ENCODE peak calls at places on chromosomes 1 and 21, in six cellular contexts. W is cardiac muscle cell, L is AG04450, Z is Peyer's patch, C is fibroblast of pulmonary artery, E is AG09309. N is an unnamed sample.

GRCh38 chr1:17531682-17532487 is 7.6 kb upstream of the ARHGEF10L start:
- DNase-seq in W (peak), L (no peak), Z (peak), C (peak), E (no peak), N (peak)

GRCh38 chr1:8448906-8449661 is 131.2 kb downstream of the SLC45A1 start:
- DNase-seq in W (peak), L (no peak), Z (no peak), C (peak), E (no peak), N (peak)

GRCh38 chr1:32208891-32209309 is at the start of gene DCDC2B:
- DNase-seq in W (peak), L (no peak), Z (peak), C (peak), E (no peak), N (peak)

GRCh38 chr1:246324711-246325110 is 182.4 kb downstream of the SMYD3 start:
- DNase-seq in W (no peak), L (no peak), Z (no peak), C (peak), E (no peak), N (peak)

GRCh38 chr1:81876901-81877750 is 76.4 kb downstream of the ADGRL2 start:
- DNase-seq in W (peak), L (no peak), Z (no peak), C (peak), E (no peak), N (peak)

GRCh38 chr1:72051538-72051937 is 230.8 kb downstream of the NEGR1 start:
- DNase-seq in W (no peak), L (no peak), Z (no peak), C (no peak), E (no peak), N (no peak)

GRCh38 chr21:23936991-23937390 is 1670.3 kb downstream of the MRPL39 start:
- DNase-seq in W (no peak), L (no peak), Z (no peak), C (no peak), E (no peak), N (no peak)

GRCh38 chr1:223084466-223084865 is 58.6 kb downstream of the TLR5 start:
- DNase-seq in W (no peak), L (no peak), Z (no peak), C (no peak), E (no peak), N (no peak)

GRCh38 chr1:995665-996633 is 3.9 kb downstream of the HES4 start:
- DNase-seq in W (no peak), L (no peak), Z (no peak), C (no peak), E (no peak), N (no peak)

GRCh38 chr1:61941794-61942193 is 199.5 kb downstream of the PATJ start:
- DNase-seq in W (no peak), L (no peak), Z (no peak), C (no peak), E (no peak), N (no peak)

GRCh38 chr1:159015440-159015909 is 5.8 kb downstream of the IFI16 start:
- DNase-seq in W (peak), L (peak), Z (peak), C (peak), E (peak), N (peak)

GRCh38 chr1:40014253-40014706 is 26.2 kb upstream of the CAP1 start:
- DNase-seq in W (peak), L (no peak), Z (no peak), C (no peak), E (no peak), N (no peak)

DNA sequence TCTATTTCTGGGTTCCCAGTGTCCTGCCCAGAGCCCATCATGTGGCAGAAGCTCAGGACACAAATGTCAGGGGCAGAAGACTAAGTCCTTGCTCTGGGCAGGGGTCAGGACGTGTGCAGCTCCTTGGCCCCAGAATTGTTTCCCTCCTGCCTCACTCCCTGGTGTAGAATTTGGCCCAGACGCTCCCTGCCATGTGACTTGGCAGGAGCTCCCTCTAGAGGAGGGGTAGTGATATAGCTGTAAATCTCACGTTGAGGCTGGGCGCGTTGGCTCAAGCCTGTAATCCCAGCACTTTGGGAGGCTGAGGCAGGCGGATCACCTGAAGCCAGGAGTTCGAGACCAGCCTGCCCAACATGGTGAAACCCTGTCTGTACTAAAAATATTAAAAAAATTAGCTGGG is 91.2 kb downstream of the UBIAD1 start:
- DNase-seq in W (no peak), L (no peak), Z (no peak), C (no peak), E (no peak), N (no peak)
- TF ChIP-seq CTCF in W (no peak), L (no peak), Z (peak), C (no peak), E (no peak), N (peak)

DNA sequence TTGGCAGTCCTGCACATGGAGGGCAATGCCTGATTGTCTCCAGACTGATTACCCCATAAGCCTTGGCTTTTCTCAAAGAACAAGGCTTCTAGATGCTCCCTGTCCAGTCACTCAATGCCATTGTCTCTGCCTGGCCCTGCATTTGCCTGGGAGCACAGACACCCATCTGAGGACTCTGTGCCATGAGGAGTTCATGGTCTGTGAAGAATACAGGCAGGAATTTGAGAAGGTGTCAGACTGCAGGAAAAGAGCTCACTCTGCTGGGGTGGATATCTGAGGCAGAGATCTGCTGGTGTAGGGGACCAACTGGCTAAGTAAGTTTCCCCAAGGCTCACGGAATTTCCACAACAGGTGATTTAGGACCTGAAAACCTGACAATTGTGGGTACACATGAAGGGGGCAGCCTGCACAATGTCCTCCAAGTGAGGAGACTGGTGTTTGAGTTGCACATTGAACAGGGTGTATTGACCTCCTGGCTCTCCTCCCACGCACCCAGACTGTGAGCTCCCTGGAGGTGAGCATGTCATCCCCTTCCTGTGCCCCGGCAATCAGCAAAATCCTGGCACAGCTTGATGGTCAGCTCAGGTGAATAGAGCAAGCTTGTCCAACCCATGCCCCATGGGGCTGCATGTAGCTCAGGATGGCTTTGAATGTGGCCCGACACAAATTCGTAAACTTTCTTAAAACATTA is 829 bp downstream of the CYP4A22 start:
- DNase-seq in W (no peak), L (no peak), Z (no peak), C (no peak), E (no peak), N (no peak)
- H3K4me3 ChIP-seq in W (no peak), L (no peak), Z (no peak), C (no peak), E (no peak), N (no peak)

GRCh38 chr1:152928671-152929070 is 18.3 kb upstream of the SPRR5 start:
- DNase-seq in W (no peak), L (no peak), Z (no peak), C (no peak), E (no peak), N (no peak)

GRCh38 chr1:152924191-152924590 is 15.8 kb downstream of the IVL start:
- DNase-seq in W (no peak), L (no peak), Z (no peak), C (no peak), E (no peak), N (no peak)

DNA sequence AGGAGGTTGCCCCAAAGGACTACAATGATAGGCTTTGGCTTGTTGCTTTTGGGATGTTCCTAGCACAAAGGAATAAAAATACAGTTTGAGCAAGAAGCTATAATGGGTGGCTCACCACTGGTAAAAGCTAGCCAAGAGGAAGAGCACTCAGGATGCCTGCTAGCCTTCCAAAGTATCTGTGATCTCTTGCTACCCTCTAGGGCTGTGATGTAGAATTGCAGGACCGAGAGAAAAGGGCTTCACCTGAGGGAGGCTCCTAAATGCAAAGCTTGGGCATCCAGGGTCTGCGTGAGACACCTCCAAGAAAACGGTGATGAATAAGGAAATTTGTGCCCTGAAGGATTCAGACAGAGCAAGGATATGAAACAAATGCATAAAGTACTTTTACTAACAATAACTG is 17.7 kb downstream of the IVL start:
- DNase-seq in W (peak), L (no peak), Z (no peak), C (no peak), E (no peak), N (no peak)
- TF ChIP-seq CTCF in W (no peak), L (peak), Z (peak), C (peak), E (peak), N (no peak)

GRCh38 chr1:196774195-196774594 is 445 bp upstream of the CFHR3 start:
- DNase-seq in W (no peak), L (no peak), Z (no peak), C (no peak), E (no peak), N (no peak)
- H3K4me3 ChIP-seq in W (no peak), L (no peak), Z (no peak), C (no peak), E (no peak), N (no peak)

DNA sequence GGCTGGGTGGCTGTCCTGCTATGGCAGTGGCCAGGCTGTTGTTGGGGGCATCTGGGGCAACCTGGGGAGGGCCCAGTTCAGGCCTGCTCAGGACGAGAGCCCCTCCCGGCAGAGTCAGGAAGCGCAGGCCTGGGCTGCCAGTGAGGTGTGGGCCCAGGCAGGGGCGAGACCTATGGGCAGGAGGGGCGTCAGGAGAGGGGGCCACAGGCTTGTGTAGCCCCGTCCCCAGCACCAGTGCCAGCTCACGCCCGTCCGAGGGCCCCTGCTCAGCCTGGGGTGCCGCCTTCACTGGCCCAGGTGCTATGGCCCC is 28.1 kb downstream of the ARHGEF16 start:
- DNase-seq in W (no peak), L (no peak), Z (no peak), C (no peak), E (no peak), N (no peak)
- TF ChIP-seq CTCF in W (no peak), L (peak), Z (peak), C (no peak), E (peak), N (peak)

GRCh38 chr1:178659789-178660208 is 65.2 kb upstream of the RALGPS2 start:
- DNase-seq in W (no peak), L (no peak), Z (no peak), C (no peak), E (no peak), N (no peak)
- H3K4me3 ChIP-seq in W (no peak), L (no peak), Z (no peak), C (no peak), E (no peak), N (no peak)

DNA sequence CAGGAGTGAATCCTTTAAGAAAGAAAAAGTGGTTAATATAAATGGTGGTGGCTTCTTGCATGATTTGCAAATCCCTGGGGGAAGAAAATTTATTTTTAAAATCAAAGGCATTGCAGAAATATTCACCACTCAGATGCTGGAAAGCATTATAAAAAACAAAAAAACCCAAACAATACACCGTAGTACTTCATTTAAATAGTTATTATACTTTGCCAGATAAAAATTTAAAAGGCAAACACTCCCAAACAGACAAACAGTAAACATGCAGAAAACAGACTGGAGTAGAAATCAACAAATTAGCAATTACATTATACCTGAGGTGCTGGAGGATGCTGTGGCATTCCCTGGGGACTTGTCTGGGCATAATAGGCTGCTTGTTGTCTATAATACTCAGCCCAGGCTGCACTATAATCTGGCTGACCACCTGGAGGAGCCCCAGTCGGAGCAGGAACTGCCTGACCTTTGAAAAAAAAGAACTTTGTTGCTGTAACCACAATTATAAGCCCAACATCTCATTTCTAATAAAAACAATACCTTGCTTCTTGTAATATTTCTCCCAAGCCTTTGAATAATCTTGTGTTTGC is 29.9 kb downstream of the FUBP1 start:
- DNase-seq in W (peak), L (no peak), Z (no peak), C (peak), E (no peak), N (peak)
- TF ChIP-seq CTCF in W (peak), L (peak), Z (no peak), C (peak), E (peak), N (peak)

GRCh38 chr1:15838721-15839120 is 8.8 kb upstream of the SPEN start:
- DNase-seq in W (no peak), L (no peak), Z (no peak), C (no peak), E (no peak), N (no peak)

GRCh38 chr1:15835205-15835740 is 12.2 kb upstream of the SPEN start:
- DNase-seq in W (no peak), L (no peak), Z (no peak), C (no peak), E (no peak), N (no peak)

GRCh38 chr1:15836772-15837669 is 10.5 kb upstream of the SPEN start:
- DNase-seq in W (no peak), L (no peak), Z (peak), C (no peak), E (no peak), N (no peak)

GRCh38 chr1:15835741-15836510 is 11.6 kb upstream of the SPEN start:
- DNase-seq in W (peak), L (peak), Z (peak), C (peak), E (peak), N (peak)

GRCh38 chr1:15837931-15838330 is 9.6 kb upstream of the SPEN start:
- DNase-seq in W (no peak), L (no peak), Z (no peak), C (no peak), E (no peak), N (no peak)
- H3K4me3 ChIP-seq in W (no peak), L (no peak), Z (no peak), C (no peak), E (no peak), N (no peak)

GRCh38 chr1:20093303-20093702 is 23.3 kb downstream of the PLA2G5 start:
- DNase-seq in W (no peak), L (no peak), Z (no peak), C (no peak), E (no peak), N (no peak)

GRCh38 chr1:20089328-20090077 is 19.5 kb downstream of the PLA2G5 start:
- DNase-seq in W (no peak), L (no peak), Z (no peak), C (no peak), E (no peak), N (no peak)

GRCh38 chr1:20087668-20088067 is 17.7 kb downstream of the PLA2G5 start:
- DNase-seq in W (no peak), L (no peak), Z (no peak), C (no peak), E (no peak), N (no peak)

GRCh38 chr1:20090641-20091040 is 20.6 kb downstream of the PLA2G5 start:
- DNase-seq in W (no peak), L (no peak), Z (no peak), C (no peak), E (no peak), N (no peak)

GRCh38 chr1:20090119-20090518 is 20.1 kb downstream of the PLA2G5 start:
- DNase-seq in W (no peak), L (no peak), Z (no peak), C (no peak), E (no peak), N (no peak)
- TF ChIP-seq CTCF in W (no peak), L (no peak), Z (no peak), C (no peak), E (no peak), N (no peak)

DNA sequence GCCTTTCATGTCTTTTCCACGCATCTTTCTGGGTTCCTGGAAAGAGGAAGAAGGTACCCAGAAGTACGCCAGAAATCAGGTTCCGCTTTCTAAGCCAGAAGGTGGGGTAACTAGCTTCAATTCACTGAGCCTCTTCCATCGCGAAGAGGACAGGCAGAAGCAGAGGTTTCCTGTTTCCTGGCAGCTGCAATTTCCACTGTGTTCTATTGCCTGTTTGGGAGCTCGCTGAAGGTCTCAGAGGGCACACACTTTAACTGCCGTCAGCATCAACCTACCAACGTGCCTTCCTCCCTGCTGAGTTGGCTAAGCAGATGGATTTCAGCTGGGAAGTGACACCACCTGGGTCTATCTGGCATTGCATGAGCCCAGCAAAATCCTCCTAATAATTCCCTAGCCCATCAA is 10.0 kb downstream of the NCF2 start:
- DNase-seq in W (peak), L (no peak), Z (peak), C (peak), E (no peak), N (peak)
- H3K4me3 ChIP-seq in W (no peak), L (no peak), Z (no peak), C (no peak), E (no peak), N (no peak)

N was measured in choroid plexus epithelial cell.